ENCODE peak calls at places on chromosomes 12 and 14, in ten cellular contexts. E is spleen, Z is IMR-90, W is tibial nerve, O is adrenal gland, K is GM12891, V is prostate gland, D is HCT116, S is A549, I is thyroid gland. T is an unnamed sample.

GRCh38 chr14:105180598-105181528 is at the start of gene NUDT14:
- DNase-seq in E (peak; percentile 95), Z (peak; percentile 25), W (peak; percentile 33), O (peak; percentile 82), K (peak; percentile 99), V (peak; percentile 85), D (peak; percentile 46), S (peak; percentile 69), I (peak; percentile 83), T (peak; percentile 94)

GRCh38 chr12:52238206-52238840 is 5.3 kb downstream of the KRT7 start:
- DNase-seq in E (peak; percentile 25), Z (no peak), W (no peak), O (no peak), K (no peak), V (no peak), D (no peak), S (peak; percentile 48), I (no peak), T (no peak)

GRCh38 chr12:6771509-6772330 is 600 bp upstream of the LAG3 start:
- DNase-seq in E (no peak), Z (no peak), W (no peak), O (no peak), K (no peak), V (no peak), D (no peak), S (no peak), I (no peak), T (no peak)

GRCh38 chr12:78018939-78019338 is 188.2 kb downstream of the NAV3 start:
- DNase-seq in E (no peak), Z (peak; percentile 19), W (no peak), O (no peak), K (no peak), V (no peak), D (no peak), S (no peak), I (no peak), T (no peak)

GRCh38 chr14:91229743-91230200 is 14.7 kb downstream of the GPR68 start:
- DNase-seq in E (peak; percentile 85), Z (peak; percentile 61), W (no peak), O (no peak), K (peak; percentile 68), V (no peak), D (no peak), S (no peak), I (no peak), T (peak; percentile 62)

GRCh38 chr12:50401383-50402155 is 884 bp downstream of the LARP4 start:
- DNase-seq in E (no peak), Z (peak; percentile 51), W (peak; percentile 47), O (peak; percentile 69), K (no peak), V (peak; percentile 65), D (no peak), S (peak; percentile 22), I (peak; percentile 34), T (no peak)

GRCh38 chr12:121989951-121990647 is 31.6 kb upstream of the BCL7A start:
- DNase-seq in E (no peak), Z (no peak), W (no peak), O (no peak), K (no peak), V (no peak), D (no peak), S (no peak), I (no peak), T (no peak)

GRCh38 chr14:74634481-74634880 is 22.4 kb upstream of the LTBP2 start:
- DNase-seq in E (peak; percentile 10), Z (peak; percentile 40), W (no peak), O (no peak), K (no peak), V (no peak), D (no peak), S (no peak), I (no peak), T (no peak)

GRCh38 chr14:31530136-31530535 is 31.1 kb upstream of the NUBPL start:
- DNase-seq in E (no peak), Z (peak; percentile 40), W (no peak), O (no peak), K (no peak), V (no peak), D (no peak), S (no peak), I (no peak), T (no peak)

GRCh38 chr14:73712540-73713141 is 1.5 kb downstream of the PNMA1 start:
- DNase-seq in E (peak; percentile 81), Z (peak; percentile 27), W (no peak), O (no peak), K (no peak), V (no peak), D (no peak), S (no peak), I (no peak), T (no peak)

GRCh38 chr12:12047682-12048081 is 23.1 kb upstream of the BCL2L14 start:
- DNase-seq in E (no peak), Z (no peak), W (no peak), O (no peak), K (no peak), V (no peak), D (no peak), S (no peak), I (no peak), T (no peak)

GRCh38 chr14:71688576-71688975 is 243.7 kb upstream of the RGS6 start:
- DNase-seq in E (no peak), Z (peak; percentile 27), W (no peak), O (no peak), K (no peak), V (no peak), D (no peak), S (no peak), I (no peak), T (no peak)

GRCh38 chr12:113591480-113591971 is 119.9 kb upstream of the LHX5 start:
- DNase-seq in E (peak; percentile 68), Z (no peak), W (no peak), O (no peak), K (peak; percentile 44), V (no peak), D (no peak), S (no peak), I (peak; percentile 55), T (no peak)

GRCh38 chr14:56119221-56119967 is 1.2 kb downstream of the PELI2 start:
- DNase-seq in E (peak; percentile 93), Z (peak; percentile 52), W (peak; percentile 37), O (peak; percentile 61), K (peak; percentile 15), V (peak; percentile 16), D (no peak), S (peak; percentile 16), I (peak; percentile 64), T (no peak)

GRCh38 chr12:50764861-50765324 is 992 bp downstream of the ATF1 start:
- DNase-seq in E (no peak), Z (peak; percentile 35), W (peak; percentile 19), O (peak; percentile 53), K (no peak), V (no peak), D (no peak), S (peak; percentile 72), I (no peak), T (peak; percentile 40)

GRCh38 chr12:123976227-123976826 is 3.3 kb downstream of the ZNF664 start:
- DNase-seq in E (no peak), Z (no peak), W (no peak), O (no peak), K (no peak), V (no peak), D (no peak), S (no peak), I (no peak), T (no peak)

GRCh38 chr12:123971770-123972447 is 722 bp downstream of the CCDC92 start:
- DNase-seq in E (no peak), Z (peak; percentile 50), W (peak; percentile 24), O (peak; percentile 56), K (no peak), V (peak; percentile 21), D (no peak), S (peak; percentile 50), I (peak; percentile 54), T (peak; percentile 38)

GRCh38 chr12:123973552-123974341 is 732 bp downstream of the ZNF664 start:
- DNase-seq in E (peak; percentile 88), Z (peak; percentile 10), W (no peak), O (peak; percentile 56), K (no peak), V (peak; percentile 43), D (no peak), S (peak; percentile 39), I (peak; percentile 64), T (peak; percentile 30)

GRCh38 chr12:123971449-123971769 is 1.2 kb downstream of the CCDC92 start:
- DNase-seq in E (no peak), Z (no peak), W (no peak), O (no peak), K (no peak), V (no peak), D (no peak), S (no peak), I (no peak), T (no peak)

GRCh38 chr12:123972448-123973401 is at the start of the genes CCDC92 and ZNF664:
- DNase-seq in E (peak; percentile 99), Z (peak; percentile 90), W (peak; percentile 76), O (peak; percentile 91), K (peak; percentile 95), V (peak; percentile 91), D (peak; percentile 83), S (peak; percentile 94), I (peak; percentile 96), T (peak; percentile 95)
- TF ChIP-seq POLR2A in E (no peak), Z (peak; percentile 57), W (peak; percentile 38), O (peak; percentile 60), K (peak; percentile 27), V (peak; percentile 79), D (peak; percentile 72), S (peak; percentile 90), I (peak; percentile 71), T (peak; percentile 72)

GRCh38 chr14:20454645-20455354 is at the start of the genes APEX1 and OSGEP:
- DNase-seq in E (peak; percentile 99), Z (peak; percentile 99), W (peak; percentile 98), O (peak; percentile 99), K (peak; percentile 85), V (peak; percentile 99), D (peak; percentile 99), S (peak; percentile 100), I (peak; percentile 99), T (peak; percentile 45)
- TF ChIP-seq POLR2A in E (peak; percentile 36), Z (peak; percentile 87), W (peak; percentile 63), O (peak; percentile 69), K (peak; percentile 91), V (peak; percentile 65), D (peak; percentile 59), S (peak; percentile 75), I (no peak), T (peak; percentile 45)

DNA sequence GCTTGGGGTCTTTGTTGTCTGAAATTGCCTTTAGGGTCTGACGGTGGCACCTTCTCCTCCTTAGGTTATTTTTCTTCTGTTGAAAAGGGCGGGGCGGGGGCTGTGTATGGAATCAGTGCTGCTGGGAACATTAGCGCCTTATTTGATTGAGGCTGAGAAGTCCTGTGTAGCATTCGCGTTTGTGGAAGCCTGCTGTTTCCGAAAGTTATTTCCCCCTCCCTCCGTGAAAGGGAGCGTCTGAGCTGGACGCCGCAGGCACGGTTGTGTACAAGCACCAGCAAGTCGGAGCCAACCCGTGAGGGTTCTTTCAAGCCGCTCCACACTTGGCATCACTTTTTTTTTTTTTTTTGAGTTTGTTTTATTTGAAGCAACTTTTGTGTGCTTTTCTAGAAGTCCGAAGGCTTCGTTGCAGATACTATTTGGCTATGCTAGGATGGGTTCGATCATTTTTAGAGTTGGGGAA is 1.1 kb downstream of the SYNE2 start:
- DNase-seq in E (peak; percentile 82), Z (peak; percentile 52), W (peak; percentile 52), O (peak; percentile 64), K (no peak), V (peak; percentile 83), D (no peak), S (peak; percentile 60), I (peak; percentile 78), T (peak; percentile 56)
- TF ChIP-seq POLR2A in E (no peak), Z (no peak), W (no peak), O (no peak), K (no peak), V (peak; percentile 35), D (no peak), S (no peak), I (no peak), T (no peak)

GRCh38 chr14:50348933-50349332 is 36.8 kb downstream of the DMAC2L start:
- DNase-seq in E (no peak), Z (no peak), W (no peak), O (no peak), K (no peak), V (no peak), D (no peak), S (no peak), I (no peak), T (no peak)
- TF ChIP-seq POLR2A in E (no peak), Z (no peak), W (no peak), O (no peak), K (no peak), V (no peak), D (no peak), S (no peak), I (no peak), T (no peak)

T was measured in H54.